ENCODE peak calls at places on chromosome 3, in seven cellular contexts. R is SK-N-SH, C is IMR-90, O is DND-41, K is GM12878, F is NT2/D1, J is fibroblast of lung. Q is an unnamed sample.

GRCh38 chr3:123658118-123658859 is 73.4 kb upstream of the HACD2 start:
- DNase-seq in R (no peak), C (peak; percentile 77), O (no peak), K (no peak), F (no peak), J (peak; percentile 93), Q (peak; percentile 77)

GRCh38 chr3:60553144-60553543 is 698.1 kb downstream of the FHIT start:
- DNase-seq in R (no peak), C (no peak), O (no peak), K (no peak), F (no peak), J (peak; percentile 42), Q (no peak)

GRCh38 chr3:178761024-178761423 is 224.8 kb downstream of the KCNMB2 start:
- DNase-seq in R (no peak), C (no peak), O (no peak), K (no peak), F (no peak), J (no peak), Q (no peak)

GRCh38 chr3:146581877-146582508 is 23.2 kb downstream of the PLSCR5 start:
- DNase-seq in R (no peak), C (peak; percentile 34), O (no peak), K (no peak), F (no peak), J (peak; percentile 50), Q (no peak)

GRCh38 chr3:396293-396692 is 199.7 kb downstream of the CHL1 start:
- DNase-seq in R (no peak), C (no peak), O (no peak), K (no peak), F (no peak), J (no peak), Q (no peak)

GRCh38 chr3:41200669-41201021 is 1.3 kb downstream of the CTNNB1 start:
- DNase-seq in R (no peak), C (peak; percentile 51), O (peak; percentile 74), K (no peak), F (no peak), J (peak; percentile 80), Q (no peak)

GRCh38 chr3:127730171-127730570 is 57.4 kb downstream of the ABTB1 start:
- DNase-seq in R (no peak), C (no peak), O (no peak), K (no peak), F (no peak), J (no peak), Q (no peak)

GRCh38 chr3:40120816-40121215 is 188.7 kb upstream of the EIF1B start:
- DNase-seq in R (no peak), C (no peak), O (no peak), K (no peak), F (no peak), J (peak; percentile 74), Q (no peak)

GRCh38 chr3:141286856-141287255 is 55.2 kb downstream of the PXYLP1 start:
- DNase-seq in R (no peak), C (no peak), O (no peak), K (no peak), F (no peak), J (no peak), Q (no peak)

GRCh38 chr3:47347217-47347801 is 33.5 kb upstream of the PTPN23 start:
- DNase-seq in R (no peak), C (peak; percentile 79), O (no peak), K (peak; percentile 82), F (no peak), J (peak; percentile 82), Q (no peak)

GRCh38 chr3:125145751-125146475 is 66.6 kb downstream of the SLC12A8 start:
- DNase-seq in R (no peak), C (no peak), O (no peak), K (no peak), F (no peak), J (no peak), Q (no peak)

GRCh38 chr3:53150247-53151085 is 10.5 kb upstream of the PRKCD start:
- DNase-seq in R (no peak), C (peak; percentile 47), O (no peak), K (no peak), F (no peak), J (peak; percentile 36), Q (peak; percentile 59)

GRCh38 chr3:149657458-149657795 is 398 bp downstream of the WWTR1 start:
- DNase-seq in R (no peak), C (peak; percentile 59), O (no peak), K (no peak), F (no peak), J (peak; percentile 63), Q (peak; percentile 91)

GRCh38 chr3:9398715-9399708 is 1.6 kb downstream of the SETD5 start:
- DNase-seq in R (no peak), C (peak; percentile 66), O (peak; percentile 24), K (no peak), F (no peak), J (peak; percentile 54), Q (no peak)

GRCh38 chr3:177337548-177338331 is 140.5 kb upstream of the TBL1XR1 start:
- DNase-seq in R (no peak), C (peak; percentile 82), O (no peak), K (peak; percentile 87), F (no peak), J (peak; percentile 88), Q (no peak)

GRCh38 chr3:69288161-69288895 is 97.6 kb downstream of the FRMD4B start:
- DNase-seq in R (no peak), C (no peak), O (no peak), K (no peak), F (peak; percentile 89), J (peak; percentile 22), Q (no peak)

GRCh38 chr3:69292959-69293574 is 92.8 kb downstream of the FRMD4B start:
- DNase-seq in R (no peak), C (no peak), O (no peak), K (no peak), F (no peak), J (no peak), Q (no peak)

GRCh38 chr3:69290006-69290405 is 95.9 kb downstream of the FRMD4B start:
- DNase-seq in R (no peak), C (no peak), O (no peak), K (no peak), F (no peak), J (peak; percentile 19), Q (no peak)

GRCh38 chr3:69292185-69292584 is 93.7 kb downstream of the FRMD4B start:
- DNase-seq in R (no peak), C (no peak), O (no peak), K (no peak), F (no peak), J (no peak), Q (no peak)

GRCh38 chr3:69290430-69290829 is 95.5 kb downstream of the FRMD4B start:
- DNase-seq in R (no peak), C (no peak), O (no peak), K (no peak), F (no peak), J (no peak), Q (no peak)
- H3K9ac ChIP-seq in R (no peak overlapping the region), C (no peak overlapping the region), O (no peak overlapping the region), K (no peak overlapping the region), F (no peak overlapping the region), J (no peak overlapping the region), Q (no peak overlapping the region)

GRCh38 chr3:34011171-34012101 is 213.0 kb downstream of the PDCD6IP start:
- DNase-seq in R (no peak), C (peak; percentile 63), O (no peak), K (no peak), F (no peak), J (peak; percentile 57), Q (no peak)

GRCh38 chr3:34008836-34009479 is 210.5 kb downstream of the PDCD6IP start:
- DNase-seq in R (no peak), C (no peak), O (no peak), K (no peak), F (peak; percentile 20), J (no peak), Q (no peak)

GRCh38 chr3:34013818-34014576 is 215.6 kb downstream of the PDCD6IP start:
- DNase-seq in R (no peak), C (no peak), O (no peak), K (no peak), F (no peak), J (no peak), Q (no peak)

GRCh38 chr3:34009480-34009844 is 211.0 kb downstream of the PDCD6IP start:
- DNase-seq in R (no peak), C (peak; percentile 47), O (no peak), K (no peak), F (no peak), J (no peak), Q (no peak)

DNA sequence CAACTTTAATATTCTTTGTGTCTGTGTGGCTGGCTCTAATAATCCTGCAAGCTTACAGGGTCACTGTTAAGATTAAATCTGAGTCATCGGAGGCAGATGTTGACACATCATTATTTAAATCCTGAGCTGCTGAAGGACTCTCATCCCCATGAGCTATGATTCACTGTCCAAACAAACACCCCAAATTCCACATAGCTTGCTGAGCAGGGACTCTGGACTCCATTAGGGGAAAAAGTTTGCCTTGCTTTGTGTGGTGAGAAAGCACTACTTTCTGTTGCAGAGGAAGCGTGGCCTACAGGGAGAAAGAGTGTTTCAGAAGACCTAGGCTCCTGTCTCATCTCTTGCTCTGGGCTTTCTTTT is 213.7 kb downstream of the PDCD6IP start:
- DNase-seq in R (peak; percentile 18), C (peak; percentile 100), O (no peak), K (no peak), F (peak; percentile 16), J (peak; percentile 99), Q (no peak)
- H3K9ac ChIP-seq in R (no peak overlapping the region), C (no peak overlapping the region), O (no peak overlapping the region), K (no peak overlapping the region), F (no peak overlapping the region), J (no peak overlapping the region), Q (no peak overlapping the region)

GRCh38 chr3:159025733-159026132 is 223.9 kb downstream of the MFSD1 start:
- DNase-seq in R (no peak), C (no peak), O (no peak), K (no peak), F (no peak), J (no peak), Q (no peak)

GRCh38 chr3:159029306-159030026 is 227.6 kb downstream of the MFSD1 start:
- DNase-seq in R (no peak), C (no peak), O (no peak), K (no peak), F (no peak), J (no peak), Q (no peak)

GRCh38 chr3:159031280-159031679 is 229.4 kb downstream of the MFSD1 start:
- DNase-seq in R (no peak), C (no peak), O (no peak), K (no peak), F (no peak), J (no peak), Q (no peak)

GRCh38 chr3:159026510-159026909 is 224.7 kb downstream of the MFSD1 start:
- DNase-seq in R (no peak), C (no peak), O (no peak), K (no peak), F (no peak), J (no peak), Q (no peak)

DNA sequence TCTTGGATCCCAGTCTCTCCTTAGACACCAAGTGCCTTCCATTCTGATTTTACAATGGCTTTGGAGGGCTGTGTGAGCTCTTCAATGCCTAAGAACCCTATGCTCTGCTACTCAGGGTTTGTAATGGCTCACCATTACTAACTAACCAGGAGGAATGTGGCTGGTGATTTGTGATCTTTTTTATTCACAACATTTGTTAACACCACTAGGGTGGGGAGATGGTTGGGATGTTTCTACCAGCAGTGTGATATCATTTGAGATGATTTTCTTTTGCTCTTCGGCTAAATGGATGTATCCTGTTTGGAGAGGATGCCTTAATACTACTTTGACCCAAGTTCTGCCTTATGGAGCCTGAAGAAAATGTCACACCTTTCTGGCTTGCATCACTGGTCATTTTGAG is 226.9 kb downstream of the MFSD1 start:
- DNase-seq in R (no peak), C (no peak), O (no peak), K (no peak), F (no peak), J (no peak), Q (no peak)
- H3K9ac ChIP-seq in R (no peak overlapping the region), C (no peak overlapping the region), O (no peak overlapping the region), K (no peak overlapping the region), F (no peak overlapping the region), J (no peak overlapping the region), Q (no peak overlapping the region)

GRCh38 chr3:114856867-114857266 is 290.2 kb downstream of the ZBTB20 start:
- DNase-seq in R (no peak), C (no peak), O (no peak), K (no peak), F (no peak), J (no peak), Q (no peak)
- H3K9ac ChIP-seq in R (no peak overlapping the region), C (no peak overlapping the region), O (no peak overlapping the region), K (no peak overlapping the region), F (no peak overlapping the region), J (no peak overlapping the region), Q (no peak overlapping the region)

Q was measured in kidney.